ENCODE peak calls at places on chromosomes 3 and 15, in four cellular contexts. One of them, this sample, is unnamed.

GRCh38 chr3:48820626-48821324 is 26.9 kb downstream of the PRKAR2A start:
- DNase-seq in activated CD8-positive, alpha-beta memory T cell treated with anti-CD3 and anti-CD28 coated beads for 48 hours: no peak
- DNase-seq in body of pancreas: peak
- DNase-seq in CD8-positive, alpha-beta T cell: no peak
- DNase-seq in this sample: no peak

GRCh38 chr3:108085821-108086350 is 4.9 kb downstream of the CD47 start:
- DNase-seq in body of pancreas: no peak
- DNase-seq in activated CD8-positive, alpha-beta memory T cell treated with anti-CD3 and anti-CD28 coated beads for 48 hours: no peak
- DNase-seq in CD8-positive, alpha-beta T cell: no peak
- DNase-seq in this sample: no peak

GRCh38 chr3:178436773-178437172 is 99.5 kb upstream of the KCNMB2 start:
- DNase-seq in CD8-positive, alpha-beta T cell: no peak
- DNase-seq in body of pancreas: no peak
- DNase-seq in activated CD8-positive, alpha-beta memory T cell treated with anti-CD3 and anti-CD28 coated beads for 48 hours: no peak
- DNase-seq in this sample: no peak

GRCh38 chr15:60001642-60002527 is 2.2 kb upstream of the FOXB1 start:
- DNase-seq in body of pancreas: no peak
- DNase-seq in activated CD8-positive, alpha-beta memory T cell treated with anti-CD3 and anti-CD28 coated beads for 48 hours: no peak
- DNase-seq in CD8-positive, alpha-beta T cell: no peak
- DNase-seq in this sample: no peak

GRCh38 chr15:43939070-43939469 is 112.3 kb downstream of the WDR76 start:
- DNase-seq in activated CD8-positive, alpha-beta memory T cell treated with anti-CD3 and anti-CD28 coated beads for 48 hours: no peak
- DNase-seq in CD8-positive, alpha-beta T cell: no peak
- DNase-seq in body of pancreas: no peak
- DNase-seq in this sample: no peak

GRCh38 chr15:49421991-49422390 is 1.1 kb upstream of the FGF7 start:
- DNase-seq in CD8-positive, alpha-beta T cell: peak
- DNase-seq in body of pancreas: peak
- DNase-seq in activated CD8-positive, alpha-beta memory T cell treated with anti-CD3 and anti-CD28 coated beads for 48 hours: peak
- DNase-seq in this sample: peak

GRCh38 chr15:70081612-70082011 is 16.1 kb downstream of the TLE3 start:
- DNase-seq in body of pancreas: no peak
- DNase-seq in activated CD8-positive, alpha-beta memory T cell treated with anti-CD3 and anti-CD28 coated beads for 48 hours: no peak
- DNase-seq in CD8-positive, alpha-beta T cell: no peak
- DNase-seq in this sample: no peak

GRCh38 chr3:99108508-99108907 is 207.0 kb upstream of the DCBLD2 start:
- DNase-seq in body of pancreas: no peak
- DNase-seq in CD8-positive, alpha-beta T cell: no peak
- DNase-seq in activated CD8-positive, alpha-beta memory T cell treated with anti-CD3 and anti-CD28 coated beads for 48 hours: no peak
- DNase-seq in this sample: no peak

GRCh38 chr15:77731067-77731466 is 98.4 kb upstream of the LINGO1 start:
- DNase-seq in activated CD8-positive, alpha-beta memory T cell treated with anti-CD3 and anti-CD28 coated beads for 48 hours: no peak
- DNase-seq in CD8-positive, alpha-beta T cell: no peak
- DNase-seq in body of pancreas: no peak
- DNase-seq in this sample: no peak

GRCh38 chr3:14243782-14244181 is 65.2 kb downstream of the LSM3 start:
- DNase-seq in CD8-positive, alpha-beta T cell: no peak
- DNase-seq in body of pancreas: no peak
- DNase-seq in activated CD8-positive, alpha-beta memory T cell treated with anti-CD3 and anti-CD28 coated beads for 48 hours: no peak
- DNase-seq in this sample: no peak

GRCh38 chr3:84136425-84136824 is 822.4 kb upstream of the CADM2 start:
- DNase-seq in CD8-positive, alpha-beta T cell: no peak
- DNase-seq in body of pancreas: no peak
- DNase-seq in activated CD8-positive, alpha-beta memory T cell treated with anti-CD3 and anti-CD28 coated beads for 48 hours: no peak
- DNase-seq in this sample: no peak

GRCh38 chr3:194245975-194246561 is 105.1 kb downstream of the CPN2 start:
- DNase-seq in activated CD8-positive, alpha-beta memory T cell treated with anti-CD3 and anti-CD28 coated beads for 48 hours: no peak
- DNase-seq in CD8-positive, alpha-beta T cell: no peak
- DNase-seq in body of pancreas: no peak
- DNase-seq in this sample: no peak

This sample was measured in T follicular helper cell.